ENCODE peak calls at places on chromosomes 1 and 21, in nine cellular contexts. X is K562; D is activated T-cell treated with anti-CD3 and anti-CD28 coated beads, Interleukin-2, amount 50 U/mL, for 24 hours; N is NCI-H1105; Q is kidney epithelial cell; L is GM23248; K is KBM-7; J is NCI-H524; H is nephron progenitor cell. F is an unnamed sample.

GRCh38 chr1:43872280-43872679 is 61.3 kb upstream of the ARTN start:
- DNase-seq in J (no peak), K (no peak), X (no peak), N (no peak), H (no peak), D (no peak), Q (no peak), L (no peak), F (no peak)

GRCh38 chr1:52365091-52365745 is 787 bp downstream of the CC2D1B start:
- DNase-seq in X (peak; percentile 78), H (peak; percentile 29), Q (peak; percentile 4), D (no peak), L (peak; percentile 82), J (no peak), N (no peak), K (peak; percentile 44), F (peak; percentile 67)

GRCh38 chr1:245953876-245954660 is 553.0 kb downstream of the SMYD3 start:
- DNase-seq in K (no peak), J (no peak), N (no peak), L (peak; percentile 37), D (peak; percentile 39), Q (no peak), H (no peak), X (no peak), F (peak; percentile 63)

GRCh38 chr1:30339866-30340265 is 383.5 kb downstream of the MATN1 start:
- DNase-seq in X (no peak), L (no peak), Q (no peak), H (no peak), D (no peak), N (no peak), K (no peak), J (no peak), F (no peak)

GRCh38 chr1:176802316-176802715 is 339.3 kb downstream of the PAPPA2 start:
- DNase-seq in K (no peak), Q (no peak), L (no peak), N (no peak), X (no peak), D (no peak), J (no peak), H (no peak), F (no peak)

GRCh38 chr1:65527211-65527610 is 106.7 kb downstream of the LEPR start:
- DNase-seq in Q (no peak), D (no peak), N (peak; percentile 21), X (peak; percentile 27), K (no peak), J (no peak), L (peak; percentile 88), H (no peak), F (no peak)

GRCh38 chr1:7454052-7454815 is 316.9 kb upstream of the VAMP3 start:
- DNase-seq in L (peak; percentile 39), J (no peak), N (no peak), H (peak; percentile 42), K (peak; percentile 7), D (no peak), X (peak; percentile 33), Q (no peak), F (no peak)

GRCh38 chr1:13623021-13623637 is 39.5 kb downstream of the PDPN start:
- DNase-seq in K (no peak), Q (no peak), L (no peak), X (no peak), N (no peak), D (no peak), J (no peak), H (no peak), F (no peak)

GRCh38 chr1:167500283-167500860 is 18.0 kb downstream of the CD247 start:
- DNase-seq in J (no peak), D (peak; percentile 35), X (no peak), N (no peak), H (no peak), L (no peak), Q (no peak), K (no peak), F (no peak)

GRCh38 chr1:198205021-198205684 is 48.4 kb downstream of the NEK7 start:
- DNase-seq in L (peak; percentile 23), J (no peak), Q (no peak), N (no peak), D (no peak), X (no peak), K (no peak), H (no peak), F (no peak)

GRCh38 chr1:156856282-156856785 is 2.6 kb downstream of the INSRR start:
- DNase-seq in D (no peak), Q (no peak), K (no peak), X (no peak), H (no peak), N (no peak), J (no peak), L (no peak), F (no peak)

GRCh38 chr1:98045211-98046030 is 124.6 kb upstream of the DPYD start:
- DNase-seq in X (no peak), H (peak; percentile 48), L (peak; percentile 81), K (no peak), D (peak; percentile 31), Q (no peak), J (no peak), N (peak; percentile 69), F (peak; percentile 61)

GRCh38 chr1:229254910-229255541 is 15.9 kb upstream of the RAB4A start:
- DNase-seq in N (no peak), Q (no peak), D (no peak), J (peak; percentile 12), X (no peak), H (no peak), L (peak; percentile 37), K (peak; percentile 41), F (no peak)

GRCh38 chr1:25568090-25568833 is 24.9 kb downstream of the LDLRAP1 start:
- DNase-seq in J (peak; percentile 46), K (no peak), H (peak; percentile 40), N (no peak), L (peak; percentile 98), Q (no peak), X (no peak), D (no peak), F (no peak)

GRCh38 chr1:21175670-21176581 is 771 bp downstream of the EIF4G3 start:
- DNase-seq in L (peak; percentile 65), D (peak; percentile 74), J (peak; percentile 53), K (no peak), Q (no peak), N (peak; percentile 38), X (peak; percentile 59), H (peak; percentile 52), F (peak; percentile 83)

GRCh38 chr1:84406209-84406917 is 8.1 kb downstream of the DNASE2B start:
- DNase-seq in H (no peak), N (no peak), K (no peak), X (peak; percentile 11), Q (no peak), D (no peak), L (peak; percentile 61), J (no peak), F (no peak)

GRCh38 chr1:38786040-38786436 is 73.5 kb downstream of the RRAGC start:
- DNase-seq in L (no peak), H (no peak), K (no peak), D (no peak), N (no peak), Q (no peak), X (peak; percentile 73), J (no peak), F (no peak)

GRCh38 chr1:100955322-100955721 is 59.4 kb downstream of the SLC30A7 start:
- DNase-seq in K (no peak), D (no peak), N (no peak), X (no peak), H (no peak), L (peak; percentile 94), J (no peak), Q (no peak), F (no peak)

GRCh38 chr1:28517649-28517999 is 11.8 kb downstream of the RCC1 start:
- DNase-seq in D (peak; percentile 49), K (no peak), N (no peak), H (no peak), L (peak; percentile 59), Q (no peak), J (no peak), X (no peak), F (no peak)

GRCh38 chr1:222935239-222935900 is 120.5 kb downstream of the DISP1 start:
- DNase-seq in L (no peak), J (no peak), K (no peak), X (no peak), H (no peak), Q (no peak), N (no peak), D (no peak), F (no peak)

GRCh38 chr1:107298526-107298925 is 157.7 kb downstream of the NTNG1 start:
- DNase-seq in H (no peak), D (no peak), J (no peak), Q (no peak), L (no peak), K (no peak), X (no peak), N (no peak), F (no peak)

GRCh38 chr1:181423301-181423918 is 59.9 kb upstream of the CACNA1E start:
- DNase-seq in Q (no peak), X (peak; percentile 38), J (no peak), D (peak; percentile 45), K (peak; percentile 22), H (peak; percentile 43), N (peak; percentile 58), L (peak; percentile 65), F (no peak)

GRCh38 chr1:170309389-170310013 is 163.7 kb downstream of the NTMT2 start:
- DNase-seq in H (no peak), N (no peak), Q (peak; percentile 31), J (no peak), X (no peak), L (peak; percentile 96), D (no peak), K (no peak), F (no peak)

GRCh38 chr1:109425902-109426277 is 358 bp downstream of the PSMA5 start:
- DNase-seq in K (no peak), N (no peak), D (no peak), X (peak; percentile 74), Q (peak; percentile 16), H (no peak), L (peak; percentile 89), J (no peak), F (peak; percentile 87)

GRCh38 chr1:36151845-36152203 is 2.5 kb upstream of the TRAPPC3 start:
- DNase-seq in Q (no peak), L (peak; percentile 59), X (no peak), D (peak; percentile 64), H (no peak), N (no peak), J (no peak), K (peak; percentile 35), F (peak; percentile 86)

GRCh38 chr21:46416551-46416950 is 42.1 kb upstream of the DIP2A start:
- DNase-seq in X (no peak), H (no peak), N (no peak), L (no peak), D (no peak), Q (no peak), J (no peak), K (no peak), F (no peak)

GRCh38 chr1:41895552-41895951 is 23.2 kb downstream of the HIVEP3 start:
- DNase-seq in X (peak; percentile 29), L (no peak), H (no peak), D (no peak), Q (no peak), J (no peak), N (no peak), K (no peak), F (no peak)

F was measured in activated effector memory CD4-positive, alpha-beta T cell treated with anti-CD3 and anti-CD28 coated beads, Interleukin-2, amount 50 U/mL, for 16 hours.